ENCODE peak calls at places on chromosomes 13 and 19, in four cellular contexts. Q is M059J; O is coronary artery; M is CD8-positive, alpha-beta memory T cell. Z is an unnamed sample.
A peak's percentile ranks its signal among the peaks of the same experiment; 100 is the strongest.

GRCh38 chr19:16076958-16077611 is 790 bp downstream of the TPM4 start:
- DNase-seq in O (no peak), Q (peak; percentile 39), M (no peak), Z (peak; percentile 14)

GRCh38 chr13:28273919-28274318 is 135.6 kb downstream of the PAN3 start:
- DNase-seq in M (no peak), O (no peak), Q (no peak), Z (no peak)

GRCh38 chr13:97000295-97000925 is 6.1 kb upstream of the OXGR1 start:
- DNase-seq in O (no peak), Q (peak; percentile 43), M (no peak), Z (no peak)

GRCh38 chr13:104648291-104648690 is 1582.1 kb upstream of the SLC10A2 start:
- DNase-seq in O (no peak), Q (no peak), M (no peak), Z (no peak)

GRCh38 chr19:21317821-21318220 is 11.4 kb downstream of the ZNF708 start:
- DNase-seq in M (no peak), Q (no peak), O (no peak), Z (no peak)

GRCh38 chr13:30997697-30998547 is 65.5 kb downstream of the TEX26 start:
- DNase-seq in M (no peak), Q (no peak), O (no peak), Z (no peak)

GRCh38 chr13:22594041-22594440 is 586.7 kb upstream of the SGCG start:
- DNase-seq in O (no peak), Q (no peak), M (no peak), Z (no peak)

GRCh38 chr13:22427041-22427440 is 753.7 kb upstream of the SGCG start:
- DNase-seq in M (no peak), O (no peak), Q (no peak), Z (no peak)

GRCh38 chr13:52899206-52899605 is 50.8 kb upstream of the PCDH8 start:
- DNase-seq in Q (no peak), M (no peak), O (no peak), Z (no peak)

GRCh38 chr13:110713642-110713952 is at the start of gene ING1:
- DNase-seq in Q (no peak), M (no peak), O (no peak), Z (no peak)

GRCh38 chr13:80840313-80840976 is 499.5 kb upstream of the SPRY2 start:
- DNase-seq in Q (no peak), O (no peak), M (no peak), Z (no peak)

GRCh38 chr19:1811472-1811894 is 593 bp downstream of the ATP8B3 start:
- DNase-seq in M (peak; percentile 48), Q (peak; percentile 97), O (peak; percentile 85), Z (no peak)

GRCh38 chr19:50206191-50206590 is 2.8 kb downstream of the MYH14 start:
- DNase-seq in M (no peak), Q (no peak), O (no peak), Z (no peak)

GRCh38 chr19:3665681-3666544 is 34.4 kb downstream of the PIP5K1C start:
- DNase-seq in M (peak; percentile 70), Q (no peak), O (no peak), Z (peak; percentile 80)

GRCh38 chr19:48568345-48568886 is 16.4 kb downstream of the SULT2B1 start:
- DNase-seq in Q (peak; percentile 98), M (no peak), O (peak; percentile 86), Z (no peak)

GRCh38 chr13:50809133-50810090 is 34.1 kb downstream of the DLEU7 start:
- DNase-seq in M (no peak), O (no peak), Q (peak; percentile 68), Z (no peak)

GRCh38 chr13:49436890-49437289 is 7.0 kb downstream of the CAB39L start:
- DNase-seq in O (no peak), Q (peak; percentile 53), M (no peak), Z (no peak)

GRCh38 chr19:46970815-46971214 is 48.8 kb upstream of the NPAS1 start:
- DNase-seq in Q (peak; percentile 100), M (no peak), O (no peak), Z (no peak)

GRCh38 chr19:7562646-7563393 is 27.3 kb downstream of the PNPLA6 start:
- DNase-seq in M (no peak), O (no peak), Q (no peak), Z (no peak)

GRCh38 chr13:48618937-48619336 is 34.8 kb upstream of the CYSLTR2 start:
- DNase-seq in O (no peak), M (no peak), Q (no peak), Z (no peak)

GRCh38 chr13:99870541-99870940 is 101.0 kb downstream of the ZIC5 start:
- DNase-seq in M (no peak), O (no peak), Q (no peak), Z (no peak)

GRCh38 chr13:108345016-108345415 is 75.5 kb downstream of the TNFSF13B start:
- DNase-seq in Q (no peak), O (no peak), M (no peak), Z (no peak)

GRCh38 chr13:98449273-98449672 is 127.6 kb downstream of the STK24 start:
- DNase-seq in M (no peak), Q (no peak), O (no peak), Z (no peak)

GRCh38 chr19:41708481-41708880 is at the start of gene CEACAM5:
- DNase-seq in O (peak; percentile 11), M (no peak), Q (no peak), Z (no peak)

GRCh38 chr13:29901714-29902631 is 51.6 kb upstream of the UBL3 start:
- DNase-seq in M (peak; percentile 15), O (no peak), Q (peak; percentile 88), Z (peak; percentile 71)